ENCODE peak calls at places on chromosome 20, in five cellular contexts. C is OCI-LY7; U is NCI-H774; E is stimulated activated CD4-positive, alpha-beta T cell treated with anti-CD3 and anti-CD28 coated beads, Interleukin-2, amount 100 ng/mL, for 48 hours; T is amniotic stem cell. J is an unnamed sample.

GRCh38 chr20:40663991-40664880 is 24.8 kb downstream of the MAFB start:
- DNase-seq in C (no peak), U (peak), E (no peak), T (no peak), J (no peak)

GRCh38 chr20:41482647-41483552 is 116.3 kb upstream of the EMILIN3 start:
- DNase-seq in C (no peak), U (no peak), E (no peak), T (peak), J (no peak)

GRCh38 chr20:58141496-58141895 is 87.0 kb downstream of the ANKRD60 start:
- DNase-seq in C (no peak), U (no peak), E (no peak), T (no peak), J (no peak)

GRCh38 chr20:33761698-33762250 is 30.0 kb downstream of the ZNF341 start:
- DNase-seq in C (no peak), U (no peak), E (no peak), T (no peak), J (no peak)

GRCh38 chr20:32203556-32204484 is 3.7 kb downstream of the PLAGL2 start:
- DNase-seq in C (no peak), U (peak), E (peak), T (no peak), J (no peak)

GRCh38 chr20:56249244-56249955 is 868 bp downstream of the MC3R start:
- DNase-seq in C (peak), U (no peak), E (peak), T (no peak), J (peak)

GRCh38 chr20:3250091-3250504 is 11.1 kb upstream of the SLC4A11 start:
- DNase-seq in C (no peak), U (no peak), E (no peak), T (no peak), J (no peak)

GRCh38 chr20:18956878-18957277 is 143.3 kb downstream of the SCP2D1 start:
- DNase-seq in C (no peak), U (no peak), E (no peak), T (no peak), J (no peak)

GRCh38 chr20:58408603-58409246 is 19.7 kb downstream of the VAPB start:
- DNase-seq in C (peak), U (no peak), E (no peak), T (no peak), J (peak)

GRCh38 chr20:38809942-38810341 is 4.4 kb downstream of the PPP1R16B start:
- DNase-seq in C (no peak), U (no peak), E (no peak), T (no peak), J (no peak)

GRCh38 chr20:15475483-15475882 is 1097.8 kb downstream of the KIF16B start:
- DNase-seq in C (no peak), U (peak), E (no peak), T (no peak), J (no peak)

GRCh38 chr20:46552460-46553420 is 2.3 kb upstream of the OCSTAMP start:
- DNase-seq in C (no peak), U (no peak), E (peak), T (no peak), J (peak)

GRCh38 chr20:50387996-50388332 is 122.2 kb upstream of the PTPN1 start:
- DNase-seq in C (no peak), U (no peak), E (no peak), T (no peak), J (no peak)

GRCh38 chr20:31508517-31509244 is 5.6 kb upstream of the HM13 start:
- DNase-seq in C (no peak), U (no peak), E (no peak), T (no peak), J (no peak)

GRCh38 chr20:13494019-13494418 is 144.7 kb downstream of the TASP1 start:
- DNase-seq in C (no peak), U (no peak), E (no peak), T (no peak), J (no peak)

GRCh38 chr20:58219342-58219700 is 9.1 kb downstream of the ANKRD60 start:
- DNase-seq in C (no peak), U (no peak), E (no peak), T (no peak), J (no peak)

GRCh38 chr20:50598074-50598473 is 87.9 kb downstream of the PTPN1 start:
- DNase-seq in C (no peak), U (no peak), E (no peak), T (no peak), J (no peak)

GRCh38 chr20:63369724-63370622 is 8.8 kb upstream of the CHRNA4 start:
- DNase-seq in C (no peak), U (no peak), E (no peak), T (no peak), J (no peak)

GRCh38 chr20:59314872-59315500 is 14.6 kb downstream of the EDN3 start:
- DNase-seq in C (no peak), U (no peak), E (no peak), T (no peak), J (no peak)

J was measured in GM19239.